ENCODE peak calls at places on chromosomes 7 and 10, in six cellular contexts. One of them, this sample, is unnamed.

GRCh38 chr7:38699481-38699880 is 68.3 kb upstream of the AMPH start:
- DNase-seq in kidney epithelial cell: no peak
- DNase-seq in skeletal muscle cell: peak
- DNase-seq in endothelial cell: no peak
- DNase-seq in dorsolateral prefrontal cortex: no peak
- DNase-seq in erythroblast: no peak
- DNase-seq in this sample: peak

GRCh38 chr10:93067443-93068365 is 6.0 kb upstream of the CYP26A1 start:
- DNase-seq in erythroblast: no peak
- DNase-seq in endothelial cell: no peak
- DNase-seq in dorsolateral prefrontal cortex: no peak
- DNase-seq in skeletal muscle cell: no peak
- DNase-seq in kidney epithelial cell: no peak
- DNase-seq in this sample: no peak

GRCh38 chr10:100646033-100646432 is 99.3 kb upstream of the PAX2 start:
- DNase-seq in erythroblast: no peak
- DNase-seq in endothelial cell: no peak
- DNase-seq in dorsolateral prefrontal cortex: no peak
- DNase-seq in skeletal muscle cell: no peak
- DNase-seq in kidney epithelial cell: no peak
- DNase-seq in this sample: no peak

GRCh38 chr7:85750454-85750949 is 563.6 kb upstream of the SEMA3D start:
- DNase-seq in skeletal muscle cell: no peak
- DNase-seq in kidney epithelial cell: no peak
- DNase-seq in endothelial cell: peak
- DNase-seq in dorsolateral prefrontal cortex: no peak
- DNase-seq in erythroblast: peak
- DNase-seq in this sample: peak

GRCh38 chr7:103379270-103379975 is 32.0 kb downstream of the PSMC2 start:
- DNase-seq in dorsolateral prefrontal cortex: no peak
- DNase-seq in skeletal muscle cell: no peak
- DNase-seq in erythroblast: no peak
- DNase-seq in endothelial cell: no peak
- DNase-seq in kidney epithelial cell: no peak
- DNase-seq in this sample: peak

GRCh38 chr7:157412021-157412443 is 75.2 kb downstream of the DNAJB6 start:
- DNase-seq in dorsolateral prefrontal cortex: no peak
- DNase-seq in erythroblast: no peak
- DNase-seq in kidney epithelial cell: no peak
- DNase-seq in skeletal muscle cell: peak
- DNase-seq in endothelial cell: no peak
- DNase-seq in this sample: peak

GRCh38 chr10:131722121-131722520 is 178.7 kb upstream of the PPP2R2D start:
- DNase-seq in dorsolateral prefrontal cortex: no peak
- DNase-seq in erythroblast: no peak
- DNase-seq in skeletal muscle cell: no peak
- DNase-seq in kidney epithelial cell: no peak
- DNase-seq in endothelial cell: no peak
- DNase-seq in this sample: no peak

GRCh38 chr7:55242613-55243012 is 122.5 kb upstream of the LANCL2 start:
- DNase-seq in kidney epithelial cell: no peak
- DNase-seq in endothelial cell: no peak
- DNase-seq in dorsolateral prefrontal cortex: no peak
- DNase-seq in erythroblast: no peak
- DNase-seq in skeletal muscle cell: no peak
- DNase-seq in this sample: peak

GRCh38 chr10:93435621-93436385 is 46.3 kb downstream of the MYOF start:
- DNase-seq in kidney epithelial cell: peak
- DNase-seq in skeletal muscle cell: peak
- DNase-seq in endothelial cell: no peak
- DNase-seq in dorsolateral prefrontal cortex: no peak
- DNase-seq in erythroblast: no peak
- DNase-seq in this sample: peak

GRCh38 chr7:124764071-124764846 is 1.3 kb downstream of the GPR37 start:
- DNase-seq in kidney epithelial cell: no peak
- DNase-seq in endothelial cell: peak
- DNase-seq in dorsolateral prefrontal cortex: no peak
- DNase-seq in erythroblast: no peak
- DNase-seq in skeletal muscle cell: no peak
- DNase-seq in this sample: no peak

GRCh38 chr7:604038-604883 is 84.6 kb upstream of the PDGFA start:
- DNase-seq in endothelial cell: no peak
- DNase-seq in dorsolateral prefrontal cortex: peak
- DNase-seq in skeletal muscle cell: peak
- DNase-seq in kidney epithelial cell: no peak
- DNase-seq in erythroblast: peak
- DNase-seq in this sample: peak

GRCh38 chr10:110498087-110498981 is 627 bp downstream of the DUSP5 start:
- DNase-seq in skeletal muscle cell: no peak
- DNase-seq in kidney epithelial cell: no peak
- DNase-seq in endothelial cell: peak
- DNase-seq in dorsolateral prefrontal cortex: no peak
- DNase-seq in erythroblast: peak
- DNase-seq in this sample: peak

GRCh38 chr7:99424932-99425730 is 13.5 kb downstream of the PTCD1 start:
- DNase-seq in endothelial cell: no peak
- DNase-seq in erythroblast: no peak
- DNase-seq in kidney epithelial cell: no peak
- DNase-seq in dorsolateral prefrontal cortex: no peak
- DNase-seq in skeletal muscle cell: no peak
- DNase-seq in this sample: no peak

GRCh38 chr10:17617031-17617911 is at the start of gene HACD1:
- DNase-seq in endothelial cell: peak
- DNase-seq in skeletal muscle cell: peak
- DNase-seq in kidney epithelial cell: peak
- DNase-seq in erythroblast: peak
- DNase-seq in dorsolateral prefrontal cortex: peak
- DNase-seq in this sample: peak

GRCh38 chr10:49086889-49087288 is 28.4 kb downstream of the VSTM4 start:
- DNase-seq in kidney epithelial cell: no peak
- DNase-seq in erythroblast: no peak
- DNase-seq in dorsolateral prefrontal cortex: no peak
- DNase-seq in skeletal muscle cell: no peak
- DNase-seq in endothelial cell: no peak
- DNase-seq in this sample: no peak

GRCh38 chr10:69693886-69694285 is 63.8 kb downstream of the FAM241B start:
- DNase-seq in dorsolateral prefrontal cortex: no peak
- DNase-seq in endothelial cell: no peak
- DNase-seq in erythroblast: no peak
- DNase-seq in kidney epithelial cell: no peak
- DNase-seq in skeletal muscle cell: no peak
- DNase-seq in this sample: no peak

GRCh38 chr7:137850586-137850985 is 3.8 kb upstream of the DGKI start:
- DNase-seq in skeletal muscle cell: no peak
- DNase-seq in endothelial cell: no peak
- DNase-seq in erythroblast: no peak
- DNase-seq in kidney epithelial cell: no peak
- DNase-seq in dorsolateral prefrontal cortex: no peak
- DNase-seq in this sample: peak

GRCh38 chr7:151601521-151602305 is 82.0 kb upstream of the RHEB start:
- DNase-seq in erythroblast: no peak
- DNase-seq in endothelial cell: no peak
- DNase-seq in kidney epithelial cell: no peak
- DNase-seq in skeletal muscle cell: no peak
- DNase-seq in dorsolateral prefrontal cortex: no peak
- DNase-seq in this sample: peak

GRCh38 chr7:27141591-27142561 is 1.6 kb downstream of the HOXA5 start:
- DNase-seq in erythroblast: no peak
- DNase-seq in dorsolateral prefrontal cortex: no peak
- DNase-seq in skeletal muscle cell: no peak
- DNase-seq in kidney epithelial cell: no peak
- DNase-seq in endothelial cell: peak
- DNase-seq in this sample: no peak

GRCh38 chr7:155371884-155372781 is 74.5 kb downstream of the INSIG1 start:
- DNase-seq in skeletal muscle cell: no peak
- DNase-seq in endothelial cell: no peak
- DNase-seq in dorsolateral prefrontal cortex: no peak
- DNase-seq in kidney epithelial cell: no peak
- DNase-seq in erythroblast: peak
- DNase-seq in this sample: no peak

GRCh38 chr10:110859947-110860376 is 11.8 kb upstream of the PDCD4 start:
- DNase-seq in skeletal muscle cell: peak
- DNase-seq in erythroblast: peak
- DNase-seq in dorsolateral prefrontal cortex: no peak
- DNase-seq in kidney epithelial cell: no peak
- DNase-seq in endothelial cell: no peak
- DNase-seq in this sample: peak

GRCh38 chr10:105140600-105140999 is 499.5 kb downstream of the SORCS3 start:
- DNase-seq in kidney epithelial cell: no peak
- DNase-seq in endothelial cell: no peak
- DNase-seq in dorsolateral prefrontal cortex: no peak
- DNase-seq in erythroblast: no peak
- DNase-seq in skeletal muscle cell: no peak
- DNase-seq in this sample: no peak

GRCh38 chr7:42348071-42348470 is 111.1 kb upstream of the GLI3 start:
- DNase-seq in erythroblast: no peak
- DNase-seq in endothelial cell: no peak
- DNase-seq in kidney epithelial cell: no peak
- DNase-seq in skeletal muscle cell: no peak
- DNase-seq in dorsolateral prefrontal cortex: no peak
- DNase-seq in this sample: no peak

GRCh38 chr7:123191132-123191531 is 8.6 kb downstream of the SLC13A1 start:
- DNase-seq in erythroblast: no peak
- DNase-seq in kidney epithelial cell: peak
- DNase-seq in dorsolateral prefrontal cortex: no peak
- DNase-seq in endothelial cell: no peak
- DNase-seq in skeletal muscle cell: no peak
- DNase-seq in this sample: no peak

This sample was measured in M059J.